ENCODE peak calls at places on chromosomes 3 and 15, in seven cellular contexts. One of them, this sample, is unnamed.

GRCh38 chr3:194952882-194953281 is 267.2 kb downstream of the FAM43A start:
- DNase-seq in CD8-positive, alpha-beta T cell: no peak
- DNase-seq in SK-N-SH: peak; percentile 85
- DNase-seq in body of pancreas: no peak
- DNase-seq in foreskin fibroblast: no peak
- DNase-seq in ovary: no peak
- DNase-seq in lung: no peak
- DNase-seq in this sample: no peak

GRCh38 chr15:45088801-45089711 is 24.9 kb downstream of the DUOX2 start:
- DNase-seq in body of pancreas: no peak
- DNase-seq in lung: no peak
- DNase-seq in foreskin fibroblast: no peak
- DNase-seq in ovary: no peak
- DNase-seq in SK-N-SH: no peak
- DNase-seq in CD8-positive, alpha-beta T cell: no peak
- DNase-seq in this sample: no peak

GRCh38 chr3:172038823-172039222 is 555 bp upstream of the FNDC3B start:
- DNase-seq in lung: no peak
- DNase-seq in CD8-positive, alpha-beta T cell: no peak
- DNase-seq in SK-N-SH: no peak
- DNase-seq in ovary: peak; percentile 40
- DNase-seq in foreskin fibroblast: peak; percentile 69
- DNase-seq in body of pancreas: peak; percentile 33
- DNase-seq in this sample: no peak

GRCh38 chr3:157463819-157464218 is 27.2 kb downstream of the PTX3 start:
- DNase-seq in SK-N-SH: no peak
- DNase-seq in lung: no peak
- DNase-seq in CD8-positive, alpha-beta T cell: no peak
- DNase-seq in foreskin fibroblast: peak; percentile 68
- DNase-seq in body of pancreas: no peak
- DNase-seq in ovary: no peak
- DNase-seq in this sample: no peak

GRCh38 chr3:149080699-149081091 is 5.6 kb downstream of the HLTF start:
- DNase-seq in foreskin fibroblast: peak; percentile 70
- DNase-seq in CD8-positive, alpha-beta T cell: no peak
- DNase-seq in SK-N-SH: no peak
- DNase-seq in body of pancreas: no peak
- DNase-seq in lung: no peak
- DNase-seq in ovary: no peak
- DNase-seq in this sample: no peak

GRCh38 chr3:73661262-73661661 is 36.5 kb upstream of the PDZRN3 start:
- DNase-seq in CD8-positive, alpha-beta T cell: no peak
- DNase-seq in lung: no peak
- DNase-seq in body of pancreas: no peak
- DNase-seq in ovary: no peak
- DNase-seq in foreskin fibroblast: peak; percentile 86
- DNase-seq in SK-N-SH: no peak
- DNase-seq in this sample: no peak

GRCh38 chr3:197082871-197083270 is 53.3 kb upstream of the MELTF start:
- DNase-seq in ovary: no peak
- DNase-seq in SK-N-SH: no peak
- DNase-seq in CD8-positive, alpha-beta T cell: no peak
- DNase-seq in body of pancreas: no peak
- DNase-seq in lung: no peak
- DNase-seq in foreskin fibroblast: peak; percentile 34
- DNase-seq in this sample: no peak

GRCh38 chr3:147737411-147737810 is 328.2 kb downstream of the ZIC1 start:
- DNase-seq in CD8-positive, alpha-beta T cell: no peak
- DNase-seq in body of pancreas: no peak
- DNase-seq in lung: no peak
- DNase-seq in foreskin fibroblast: no peak
- DNase-seq in SK-N-SH: no peak
- DNase-seq in ovary: no peak
- DNase-seq in this sample: no peak

GRCh38 chr3:64207289-64208086 is 17.8 kb downstream of the PRICKLE2 start:
- DNase-seq in CD8-positive, alpha-beta T cell: no peak
- DNase-seq in lung: no peak
- DNase-seq in ovary: no peak
- DNase-seq in SK-N-SH: peak; percentile 74
- DNase-seq in body of pancreas: no peak
- DNase-seq in foreskin fibroblast: peak; percentile 82
- DNase-seq in this sample: no peak

GRCh38 chr3:14537590-14538450 is 2.3 kb downstream of the GRIP2 start:
- DNase-seq in body of pancreas: no peak
- DNase-seq in CD8-positive, alpha-beta T cell: no peak
- DNase-seq in ovary: no peak
- DNase-seq in SK-N-SH: peak; percentile 75
- DNase-seq in foreskin fibroblast: no peak
- DNase-seq in lung: no peak
- DNase-seq in this sample: no peak

GRCh38 chr3:51295625-51296024 is 89.5 kb upstream of the MANF start:
- DNase-seq in body of pancreas: no peak
- DNase-seq in lung: no peak
- DNase-seq in SK-N-SH: no peak
- DNase-seq in foreskin fibroblast: no peak
- DNase-seq in CD8-positive, alpha-beta T cell: no peak
- DNase-seq in ovary: no peak
- DNase-seq in this sample: no peak

GRCh38 chr15:99566157-99566900 is 545 bp downstream of the MEF2A start:
- DNase-seq in foreskin fibroblast: peak; percentile 40
- DNase-seq in CD8-positive, alpha-beta T cell: peak; percentile 20
- DNase-seq in body of pancreas: peak; percentile 24
- DNase-seq in lung: peak; percentile 33
- DNase-seq in SK-N-SH: peak; percentile 76
- DNase-seq in ovary: peak; percentile 65
- DNase-seq in this sample: no peak

GRCh38 chr3:125589743-125590142 is 5.6 kb downstream of the OSBPL11 start:
- DNase-seq in foreskin fibroblast: no peak
- DNase-seq in CD8-positive, alpha-beta T cell: no peak
- DNase-seq in body of pancreas: no peak
- DNase-seq in ovary: no peak
- DNase-seq in lung: no peak
- DNase-seq in SK-N-SH: no peak
- DNase-seq in this sample: no peak

GRCh38 chr15:85828026-85828597 is 33.4 kb upstream of the KLHL25 start:
- DNase-seq in lung: no peak
- DNase-seq in SK-N-SH: no peak
- DNase-seq in foreskin fibroblast: no peak
- DNase-seq in CD8-positive, alpha-beta T cell: no peak
- DNase-seq in body of pancreas: no peak
- DNase-seq in ovary: no peak
- DNase-seq in this sample: no peak

GRCh38 chr3:124999897-125000296 is 55.9 kb downstream of the HEG1 start:
- DNase-seq in CD8-positive, alpha-beta T cell: no peak
- DNase-seq in lung: no peak
- DNase-seq in SK-N-SH: no peak
- DNase-seq in body of pancreas: peak; percentile 46
- DNase-seq in foreskin fibroblast: no peak
- DNase-seq in ovary: no peak
- DNase-seq in this sample: no peak

GRCh38 chr15:69114231-69114937 is 46.1 kb upstream of the GLCE start:
- DNase-seq in SK-N-SH: peak; percentile 22
- DNase-seq in CD8-positive, alpha-beta T cell: no peak
- DNase-seq in lung: no peak
- DNase-seq in foreskin fibroblast: no peak
- DNase-seq in body of pancreas: no peak
- DNase-seq in ovary: no peak
- DNase-seq in this sample: no peak

GRCh38 chr3:50606596-50606995 is 5.0 kb downstream of the CISH start:
- DNase-seq in lung: no peak
- DNase-seq in ovary: no peak
- DNase-seq in body of pancreas: no peak
- DNase-seq in foreskin fibroblast: no peak
- DNase-seq in SK-N-SH: no peak
- DNase-seq in CD8-positive, alpha-beta T cell: peak; percentile 69
- DNase-seq in this sample: no peak

GRCh38 chr3:159675285-159675684 is 313.4 kb upstream of the IL12A start:
- DNase-seq in lung: no peak
- DNase-seq in ovary: no peak
- DNase-seq in SK-N-SH: no peak
- DNase-seq in CD8-positive, alpha-beta T cell: no peak
- DNase-seq in foreskin fibroblast: no peak
- DNase-seq in body of pancreas: no peak
- DNase-seq in this sample: no peak

GRCh38 chr3:159669024-159669476 is 319.6 kb upstream of the IL12A start:
- DNase-seq in CD8-positive, alpha-beta T cell: no peak
- DNase-seq in ovary: no peak
- DNase-seq in body of pancreas: no peak
- DNase-seq in SK-N-SH: no peak
- DNase-seq in foreskin fibroblast: peak; percentile 39
- DNase-seq in lung: peak; percentile 31
- DNase-seq in this sample: no peak

GRCh38 chr3:159674583-159674982 is 314.1 kb upstream of the IL12A start:
- DNase-seq in foreskin fibroblast: no peak
- DNase-seq in ovary: no peak
- DNase-seq in body of pancreas: no peak
- DNase-seq in lung: no peak
- DNase-seq in CD8-positive, alpha-beta T cell: no peak
- DNase-seq in SK-N-SH: no peak
- DNase-seq in this sample: no peak

GRCh38 chr3:159669753-159670152 is 318.9 kb upstream of the IL12A start:
- DNase-seq in CD8-positive, alpha-beta T cell: no peak
- DNase-seq in ovary: no peak
- DNase-seq in lung: no peak
- DNase-seq in foreskin fibroblast: peak; percentile 21
- DNase-seq in SK-N-SH: peak; percentile 18
- DNase-seq in body of pancreas: no peak
- DNase-seq in this sample: no peak

DNA sequence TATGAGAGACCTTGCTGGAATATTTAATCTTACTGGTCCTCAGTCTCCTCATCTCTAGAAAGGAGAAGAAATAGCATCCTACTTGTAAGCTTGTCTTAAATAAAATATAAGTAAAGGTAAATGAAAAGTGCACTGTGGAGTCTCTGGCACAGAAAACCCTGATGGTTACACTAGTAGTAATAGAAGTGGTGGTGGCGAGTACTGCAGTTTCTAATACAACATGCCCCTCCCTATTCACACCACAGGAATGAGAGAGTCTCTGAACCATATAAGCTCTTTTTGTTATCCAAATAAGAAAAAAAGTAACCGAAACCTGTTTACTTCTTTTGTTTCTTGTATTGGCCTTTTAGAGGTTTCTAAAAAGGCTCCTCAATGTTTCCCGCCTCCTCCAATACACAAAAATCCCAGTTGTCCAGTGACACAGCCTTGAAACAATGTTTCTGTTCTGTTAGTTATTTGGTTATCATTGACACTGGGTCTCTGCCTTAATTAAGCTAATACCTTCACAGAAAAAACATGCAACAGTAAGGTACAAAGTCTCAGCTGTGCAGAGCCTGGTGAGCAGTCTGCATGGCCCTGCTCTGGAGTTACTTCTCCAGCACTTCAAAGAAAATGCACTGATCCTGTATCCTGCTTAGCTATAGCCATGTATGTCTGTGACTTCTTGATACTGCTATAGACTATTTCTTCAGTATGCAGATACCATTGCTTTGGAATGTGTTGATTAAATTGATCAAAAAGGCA is 315.7 kb upstream of the IL12A start:
- DNase-seq in ovary: no peak
- DNase-seq in SK-N-SH: no peak
- DNase-seq in foreskin fibroblast: peak; percentile 8
- DNase-seq in body of pancreas: no peak
- DNase-seq in lung: no peak
- DNase-seq in CD8-positive, alpha-beta T cell: no peak
- DNase-seq in this sample: no peak
- TF ChIP-seq CTCF in ovary: no peak
- TF ChIP-seq CTCF in SK-N-SH: peak; percentile 18
- TF ChIP-seq CTCF in foreskin fibroblast: no peak
- TF ChIP-seq CTCF in body of pancreas: no peak
- TF ChIP-seq CTCF in lung: no peak
- TF ChIP-seq CTCF in CD8-positive, alpha-beta T cell: no peak
- TF ChIP-seq CTCF in this sample: no peak

GRCh38 chr3:47109393-47109792 is 54.5 kb downstream of the SETD2 start:
- DNase-seq in body of pancreas: no peak
- DNase-seq in SK-N-SH: no peak
- DNase-seq in ovary: no peak
- DNase-seq in lung: no peak
- DNase-seq in foreskin fibroblast: no peak
- DNase-seq in CD8-positive, alpha-beta T cell: no peak
- DNase-seq in this sample: no peak
- TF ChIP-seq CTCF in body of pancreas: no peak
- TF ChIP-seq CTCF in SK-N-SH: no peak
- TF ChIP-seq CTCF in ovary: no peak
- TF ChIP-seq CTCF in lung: no peak
- TF ChIP-seq CTCF in foreskin fibroblast: no peak
- TF ChIP-seq CTCF in CD8-positive, alpha-beta T cell: no peak
- TF ChIP-seq CTCF in this sample: no peak

DNA sequence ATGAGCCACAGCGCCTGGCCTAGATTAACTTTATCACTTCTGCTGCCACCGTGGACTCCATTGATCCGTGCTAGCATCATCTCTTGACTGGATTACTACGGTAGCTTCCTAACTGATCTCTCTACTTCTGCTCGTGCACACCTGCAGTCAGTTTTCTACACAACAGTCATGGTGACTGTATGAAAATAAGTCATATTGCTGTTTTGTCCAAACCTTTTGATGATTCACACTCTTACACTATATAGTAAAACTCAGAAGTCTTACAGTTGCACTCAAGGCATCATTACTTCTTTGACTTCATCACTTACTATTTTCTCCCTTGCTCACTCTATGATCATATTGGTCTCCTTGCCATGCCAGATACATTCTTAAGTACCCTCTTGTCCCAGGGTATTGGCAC is 10.1 kb downstream of the PDCD6IP start:
- DNase-seq in lung: no peak
- DNase-seq in foreskin fibroblast: peak; percentile 19
- DNase-seq in body of pancreas: no peak
- DNase-seq in ovary: no peak
- DNase-seq in CD8-positive, alpha-beta T cell: no peak
- DNase-seq in SK-N-SH: no peak
- DNase-seq in this sample: no peak
- TF ChIP-seq CTCF in lung: no peak
- TF ChIP-seq CTCF in foreskin fibroblast: no peak
- TF ChIP-seq CTCF in body of pancreas: no peak
- TF ChIP-seq CTCF in ovary: no peak
- TF ChIP-seq CTCF in CD8-positive, alpha-beta T cell: no peak
- TF ChIP-seq CTCF in SK-N-SH: no peak
- TF ChIP-seq CTCF in this sample: no peak

DNA sequence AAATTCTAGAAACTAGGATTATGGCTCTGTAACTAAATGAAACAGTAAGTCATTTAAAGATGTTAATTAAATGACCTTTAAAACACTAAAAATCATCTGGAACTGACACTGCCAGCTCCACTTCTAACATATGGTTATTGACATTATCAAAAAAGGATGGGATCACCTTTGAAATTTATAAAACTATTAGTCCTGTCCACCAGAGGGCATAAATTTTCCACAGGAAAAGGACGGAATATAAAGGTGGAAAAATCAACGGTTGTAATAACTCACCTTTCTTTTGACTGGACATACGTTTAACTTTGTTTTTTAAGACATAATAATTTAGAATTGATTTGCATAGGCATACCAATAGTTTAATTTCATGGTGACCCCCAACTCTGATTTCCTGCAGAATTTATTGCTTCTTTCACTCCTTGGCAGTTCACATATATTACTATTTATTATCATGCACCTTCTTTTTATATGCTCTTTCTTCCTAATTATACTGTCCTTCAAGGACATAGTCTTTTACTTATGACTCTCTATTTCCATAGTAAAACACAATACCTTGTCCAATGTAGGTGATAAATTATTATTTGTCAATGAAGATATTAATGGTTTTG is 345.7 kb downstream of the CADM2 start:
- DNase-seq in foreskin fibroblast: peak; percentile 16
- DNase-seq in lung: no peak
- DNase-seq in body of pancreas: no peak
- DNase-seq in SK-N-SH: peak; percentile 3
- DNase-seq in ovary: no peak
- DNase-seq in CD8-positive, alpha-beta T cell: no peak
- DNase-seq in this sample: no peak
- TF ChIP-seq CTCF in foreskin fibroblast: no peak
- TF ChIP-seq CTCF in lung: no peak
- TF ChIP-seq CTCF in body of pancreas: peak; percentile 36
- TF ChIP-seq CTCF in SK-N-SH: peak; percentile 56
- TF ChIP-seq CTCF in ovary: no peak
- TF ChIP-seq CTCF in CD8-positive, alpha-beta T cell: no peak
- TF ChIP-seq CTCF in this sample: no peak